ENCODE peak calls at places on chromosomes 2 and 18, in ten cellular contexts. L is tibial nerve, O is aorta, W is psoas muscle, N is PC-9, D is heart left ventricle, F is GM23338, T is SK-N-SH, R is pancreas, U is H1. S is an unnamed sample.

GRCh38 chr2:240325654-240326031 is 109.8 kb upstream of the GPC1 start:
- DNase-seq in L (no peak), O (no peak), W (peak; percentile 83), N (no peak), D (no peak), F (no peak), T (peak; percentile 82), R (peak; percentile 61), U (no peak), S (peak; percentile 96)

GRCh38 chr2:158923180-158923594 is 45.3 kb upstream of the TANC1 start:
- DNase-seq in L (no peak), O (no peak), W (no peak), N (no peak), D (no peak), F (peak; percentile 23), T (peak; percentile 42), R (no peak), U (peak; percentile 50), S (peak; percentile 10)

GRCh38 chr18:22346342-22346967 is 71.3 kb downstream of the CTAGE1 start:
- DNase-seq in L (no peak), O (peak; percentile 82), W (peak; percentile 50), N (peak; percentile 56), D (peak; percentile 83), F (no peak), T (no peak), R (no peak), U (no peak), S (peak; percentile 76)

GRCh38 chr2:95347681-95348608 is 50.8 kb downstream of the KCNIP3 start:
- DNase-seq in L (no peak), O (peak; percentile 70), W (peak; percentile 42), N (no peak), D (no peak), F (no peak), T (no peak), R (no peak), U (peak; percentile 49), S (no peak)

GRCh38 chr2:212945526-212945925 is 205.9 kb downstream of the IKZF2 start:
- DNase-seq in L (no peak), O (no peak), W (no peak), N (no peak), D (no peak), F (peak; percentile 12), T (no peak), R (no peak), U (no peak), S (no peak)

GRCh38 chr2:157857881-157858280 is 18.2 kb downstream of the ACVR1 start:
- DNase-seq in L (no peak), O (no peak), W (no peak), N (peak; percentile 48), D (no peak), F (no peak), T (no peak), R (no peak), U (no peak), S (no peak)

GRCh38 chr18:33673689-33674088 is 95.7 kb downstream of the ASXL3 start:
- DNase-seq in L (no peak), O (no peak), W (no peak), N (no peak), D (no peak), F (peak; percentile 82), T (no peak), R (no peak), U (no peak), S (no peak)

GRCh38 chr2:109284816-109285215 is 155.8 kb downstream of the SH3RF3 start:
- DNase-seq in L (no peak), O (no peak), W (peak; percentile 81), N (no peak), D (peak; percentile 78), F (no peak), T (peak; percentile 79), R (no peak), U (no peak), S (no peak)

GRCh38 chr18:74497308-74497640 is 1.1 kb downstream of the CNDP2 start:
- DNase-seq in L (no peak), O (no peak), W (no peak), N (no peak), D (no peak), F (no peak), T (no peak), R (no peak), U (no peak), S (no peak)

GRCh38 chr18:74497778-74498177 is 1.6 kb downstream of the CNDP2 start:
- DNase-seq in L (no peak), O (no peak), W (no peak), N (no peak), D (no peak), F (no peak), T (no peak), R (no peak), U (no peak), S (no peak)

GRCh38 chr18:74496508-74497307 is 545 bp downstream of the CNDP2 start:
- DNase-seq in L (no peak), O (peak; percentile 88), W (peak; percentile 83), N (peak; percentile 56), D (peak; percentile 76), F (peak; percentile 66), T (peak; percentile 79), R (peak; percentile 67), U (no peak), S (peak; percentile 75)

GRCh38 chr18:74499633-74500032 is 3.5 kb downstream of the CNDP2 start:
- DNase-seq in L (peak; percentile 73), O (no peak), W (peak; percentile 83), N (peak; percentile 43), D (peak; percentile 86), F (no peak), T (no peak), R (no peak), U (no peak), S (no peak)

DNA sequence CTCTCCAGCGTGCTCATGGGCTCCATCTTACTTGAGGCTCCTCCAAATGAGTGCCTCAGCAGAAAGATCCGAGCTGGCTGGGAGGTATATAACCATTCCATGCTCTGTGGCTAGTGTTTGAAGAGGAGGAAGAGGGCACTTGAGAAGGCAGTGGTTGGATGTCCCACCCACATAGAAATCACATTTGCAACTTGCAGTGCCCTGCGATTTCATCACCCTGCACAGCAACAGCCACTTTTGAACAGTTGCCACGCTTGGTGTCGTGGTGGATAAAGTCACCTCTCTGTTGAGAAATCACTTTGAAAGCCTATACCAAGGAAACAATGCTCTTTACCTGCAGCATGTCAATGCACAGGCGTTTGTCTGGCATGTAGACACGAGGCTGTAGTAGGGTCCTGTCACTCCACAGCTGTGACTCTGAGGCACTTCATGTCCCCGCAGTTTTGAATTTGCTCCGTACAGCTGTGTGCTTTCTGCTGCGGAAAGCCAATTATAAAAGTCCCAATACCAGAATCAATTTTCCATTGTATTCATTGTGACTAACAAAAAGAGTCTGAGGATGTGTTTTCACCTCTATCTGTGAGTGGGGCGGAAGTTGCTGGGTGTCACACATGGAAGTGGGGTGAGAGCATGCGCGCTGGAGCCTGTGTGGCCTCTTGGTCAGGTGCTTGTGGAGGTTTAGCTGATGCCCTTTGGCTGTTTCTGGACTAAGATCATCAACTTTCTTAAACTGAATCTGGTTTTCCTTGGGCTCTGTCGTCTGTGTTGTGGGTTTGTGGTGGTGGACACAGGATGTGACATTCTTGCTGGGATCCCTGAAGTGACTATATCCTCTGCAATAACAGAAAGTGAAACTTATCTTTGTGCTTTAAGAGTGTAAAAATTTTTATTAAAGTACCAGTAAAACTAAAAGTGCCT is 2.8 kb downstream of the CNDP2 start:
- DNase-seq in L (no peak), O (no peak), W (no peak), N (no peak), D (peak; percentile 56), F (no peak), T (no peak), R (peak; percentile 53), U (no peak), S (peak; percentile 91)
- H3K4me1 ChIP-seq in L (peaks cover 32% of the 10 kb centered on the region), O (no peaks in the 10 kb centered on the region), W (peaks cover 9% of the 10 kb centered on the region), N (peaks cover 8% of the 10 kb centered on the region), D (peaks cover 32% of the 10 kb centered on the region), F (peaks cover 12% of the 10 kb centered on the region), T (no peaks in the 10 kb centered on the region), R (peaks cover 32% of the 10 kb centered on the region), U (peaks cover 2% of the 10 kb centered on the region), S (peaks cover 50% of the 10 kb centered on the region)

GRCh38 chr2:134234535-134234934 is 19.3 kb upstream of the MGAT5 start:
- DNase-seq in L (no peak), O (no peak), W (no peak), N (peak; percentile 66), D (no peak), F (no peak), T (no peak), R (peak; percentile 32), U (no peak), S (no peak)

GRCh38 chr2:134231965-134232340 is 21.9 kb upstream of the MGAT5 start:
- DNase-seq in L (no peak), O (no peak), W (no peak), N (no peak), D (no peak), F (no peak), T (no peak), R (no peak), U (no peak), S (no peak)

GRCh38 chr2:134232868-134233732 is 20.8 kb upstream of the MGAT5 start:
- DNase-seq in L (no peak), O (no peak), W (no peak), N (peak; percentile 76), D (no peak), F (no peak), T (no peak), R (no peak), U (no peak), S (no peak)

GRCh38 chr2:134232461-134232860 is 21.4 kb upstream of the MGAT5 start:
- DNase-seq in L (no peak), O (no peak), W (no peak), N (peak; percentile 49), D (no peak), F (no peak), T (no peak), R (no peak), U (no peak), S (no peak)

GRCh38 chr2:134233733-134234135 is 20.1 kb upstream of the MGAT5 start:
- DNase-seq in L (no peak), O (no peak), W (no peak), N (no peak), D (no peak), F (no peak), T (peak; percentile 52), R (no peak), U (no peak), S (no peak)
- H3K27ac ChIP-seq in L (no peak overlapping the region), O (no peak overlapping the region), W (no peak overlapping the region), N (peak overlapping the region; percentile 54), D (no peak overlapping the region), F (no peak overlapping the region), T (peak overlapping the region; percentile 14), R (peak overlapping the region; percentile 44), U (no peak overlapping the region), S (peak overlapping the region; percentile 39)

GRCh38 chr2:144682248-144682647 is 162.3 kb upstream of the ZEB2 start:
- DNase-seq in L (no peak), O (no peak), W (no peak), N (no peak), D (no peak), F (no peak), T (no peak), R (no peak), U (no peak), S (no peak)
- H3K4me1 ChIP-seq in L (peaks cover 13% of the 10 kb centered on the region), O (no peaks in the 10 kb centered on the region), W (no peaks in the 10 kb centered on the region), N (no peaks in the 10 kb centered on the region), D (no peaks in the 10 kb centered on the region), F (no peaks in the 10 kb centered on the region), T (no peaks in the 10 kb centered on the region), R (no peaks in the 10 kb centered on the region), U (no peaks in the 10 kb centered on the region), S (peaks cover 4% of the 10 kb centered on the region)

DNA sequence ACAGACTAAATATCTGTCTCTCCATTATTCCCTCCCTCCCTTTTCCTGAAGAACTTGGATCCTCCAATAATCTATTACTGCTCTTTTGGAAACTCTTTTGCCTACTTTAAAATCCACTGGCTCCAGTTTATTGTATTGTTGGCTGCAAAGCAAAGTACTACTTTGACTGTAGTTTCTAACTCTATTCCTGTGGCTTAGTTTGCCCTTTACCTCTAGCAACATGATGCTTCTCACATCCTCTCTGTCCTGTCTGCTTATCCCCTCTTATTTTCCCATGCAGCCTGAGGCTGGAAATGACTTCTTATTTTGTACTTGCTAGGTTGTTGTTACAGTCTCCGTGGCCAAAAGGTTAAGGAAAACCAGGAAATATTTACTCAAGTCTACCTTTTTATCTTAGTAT is 26.8 kb downstream of the PDK1 start:
- DNase-seq in L (no peak), O (no peak), W (no peak), N (no peak), D (no peak), F (no peak), T (no peak), R (no peak), U (no peak), S (no peak)
- H3K27ac ChIP-seq in L (no peak overlapping the region), O (no peak overlapping the region), W (no peak overlapping the region), N (no peak overlapping the region), D (no peak overlapping the region), F (no peak overlapping the region), T (no peak overlapping the region), R (no peak overlapping the region), U (no peak overlapping the region), S (no peak overlapping the region)